ENCODE peak calls at places on chromosomes 13 and 19, in six cellular contexts. X, B, F, Y, J and D are unnamed samples.

GRCh38 chr13:56893843-56894242 is 246.9 kb upstream of the PRR20A start:
- DNase-seq in X (no peak), B (no peak), F (no peak), Y (no peak), J (no peak), D (no peak)

GRCh38 chr13:38693641-38694040 is 6.8 kb downstream of the FREM2 start:
- DNase-seq in X (no peak), B (no peak), F (no peak), Y (no peak), J (no peak), D (no peak)

GRCh38 chr13:79225487-79226232 is 180.4 kb downstream of the RBM26 start:
- DNase-seq in X (peak), B (no peak), F (no peak), Y (no peak), J (no peak), D (no peak)

GRCh38 chr19:33040994-33041827 is 23.5 kb downstream of the RHPN2 start:
- DNase-seq in X (peak), B (no peak), F (peak), Y (no peak), J (no peak), D (peak)

GRCh38 chr19:43462887-43463380 is 2.5 kb downstream of the LYPD3 start:
- DNase-seq in X (no peak), B (no peak), F (no peak), Y (no peak), J (no peak), D (no peak)

GRCh38 chr19:9793051-9793591 is 24.6 kb upstream of the ZNF846 start:
- DNase-seq in X (peak), B (no peak), F (peak), Y (no peak), J (peak), D (no peak)

GRCh38 chr19:45767881-45768643 is 990 bp downstream of the SIX5 start:
- DNase-seq in X (peak), B (no peak), F (peak), Y (peak), J (peak), D (no peak)

GRCh38 chr13:101512650-101513049 is 60.2 kb downstream of the ITGBL1 start:
- DNase-seq in X (peak), B (no peak), F (no peak), Y (no peak), J (no peak), D (no peak)

GRCh38 chr13:46751811-46752635 is 44.9 kb downstream of the ESD start:
- DNase-seq in X (no peak), B (no peak), F (no peak), Y (no peak), J (no peak), D (no peak)

GRCh38 chr19:36032251-36033104 is at the start of gene CLIP3:
- DNase-seq in X (peak), B (peak), F (peak), Y (peak), J (peak), D (no peak)

GRCh38 chr13:19601749-19602725 is 31.4 kb upstream of the MPHOSPH8 start:
- DNase-seq in X (peak), B (peak), F (peak), Y (peak), J (peak), D (no peak)

GRCh38 chr19:54804101-54804500 is 691 bp downstream of the KIR2DL4 start:
- DNase-seq in X (no peak), B (no peak), F (no peak), Y (no peak), J (no peak), D (no peak)

GRCh38 chr13:51793570-51794273 is 10.2 kb downstream of the DHRS12 start:
- DNase-seq in X (peak), B (no peak), F (no peak), Y (no peak), J (no peak), D (peak)

GRCh38 chr19:20565321-20566018 is at the start of gene ZNF737:
- DNase-seq in X (peak), B (peak), F (peak), Y (peak), J (peak), D (peak)
- TF ChIP-seq CTCF in X (peak), B (peak), F (peak), Y (peak), J (peak), D (peak)

GRCh38 chr13:91576590-91576989 is 178.2 kb downstream of the GPC5 start:
- DNase-seq in X (no peak), B (no peak), F (no peak), Y (peak), J (no peak), D (no peak)
- TF ChIP-seq CTCF in X (no peak), B (peak), F (no peak), Y (peak), J (no peak), D (no peak)

GRCh38 chr19:1230585-1231489 is 7.0 kb downstream of the CBARP start:
- DNase-seq in X (no peak), B (no peak), F (no peak), Y (no peak), J (no peak), D (no peak)
- TF ChIP-seq CTCF in X (no peak), B (no peak), F (no peak), Y (no peak), J (no peak), D (no peak)

DNA sequence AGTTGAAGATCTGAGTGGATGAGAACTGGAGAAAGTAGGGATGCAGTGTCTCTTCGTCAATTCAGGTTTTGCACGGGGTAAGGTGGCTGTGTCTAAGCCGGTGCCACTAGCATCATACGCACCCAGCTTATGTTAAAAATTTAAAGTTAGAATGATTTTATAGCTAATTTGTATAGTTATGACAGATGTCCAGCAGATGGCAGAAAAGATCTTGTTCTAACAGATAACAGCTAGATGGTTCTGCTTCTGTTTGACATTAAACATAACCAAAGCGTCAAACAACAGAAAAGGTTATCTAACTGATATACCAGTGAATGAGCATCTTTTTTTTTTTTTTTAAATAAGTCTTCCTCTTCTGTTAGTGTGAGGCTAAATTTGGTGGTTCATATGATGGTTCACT is 18.8 kb upstream of the EDDM13 start:
- DNase-seq in X (peak), B (no peak), F (no peak), Y (no peak), J (no peak), D (no peak)
- TF ChIP-seq CTCF in X (peak), B (peak), F (peak), Y (peak), J (peak), D (peak)

DNA sequence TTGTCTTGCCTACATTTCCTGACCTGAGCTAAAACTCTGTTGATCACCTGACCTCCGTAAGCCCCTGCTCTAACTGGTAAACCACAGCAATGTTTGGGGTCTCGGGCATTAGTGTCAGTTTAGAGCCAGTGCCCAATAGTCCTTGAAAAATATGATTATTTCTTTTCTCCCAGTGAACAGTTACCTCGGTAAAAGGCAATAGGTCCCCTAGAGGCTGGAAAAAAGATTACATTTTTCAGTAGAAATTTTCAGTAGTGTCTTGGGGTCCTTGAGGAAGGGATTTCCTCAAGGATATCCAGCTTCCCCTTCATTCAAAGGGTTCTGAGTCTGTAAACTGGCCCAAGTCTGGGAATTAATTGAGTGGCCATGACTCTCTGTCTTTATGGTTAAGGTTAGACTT is 177.5 kb downstream of the SLC7A1 start:
- DNase-seq in X (no peak), B (no peak), F (no peak), Y (no peak), J (no peak), D (no peak)
- TF ChIP-seq CTCF in X (peak), B (peak), F (no peak), Y (peak), J (no peak), D (no peak)